ENCODE peak calls at places on chromosomes 1 and 21, in eight cellular contexts. X is fibroblast of lung; T is CD8-positive, alpha-beta T cell; F is heart left ventricle; V is trophoblast cell; U is A549; C is GM12878; N is IMR-90. W is an unnamed sample.

GRCh38 chr1:27402349-27402754 is 9.9 kb downstream of the GPR3 start:
- DNase-seq in U (no peak), V (no peak), X (peak), N (peak), F (peak), C (no peak), T (no peak), W (no peak)

GRCh38 chr1:83889707-83890106 is 109.2 kb downstream of the TTLL7 start:
- DNase-seq in C (no peak), F (no peak), X (peak), N (peak), U (no peak), T (no peak), V (no peak), W (no peak)

GRCh38 chr1:55179177-55179835 is 35.9 kb downstream of the USP24 start:
- DNase-seq in T (no peak), V (no peak), F (no peak), U (no peak), N (peak), X (no peak), C (no peak), W (no peak)

GRCh38 chr1:156140879-156141707 is 12.3 kb upstream of the SEMA4A start:
- DNase-seq in N (peak), U (no peak), X (peak), F (no peak), T (no peak), C (no peak), V (peak), W (no peak)

GRCh38 chr1:7621334-7622219 is 149.5 kb upstream of the VAMP3 start:
- DNase-seq in N (no peak), T (no peak), C (no peak), U (no peak), X (no peak), F (no peak), V (no peak), W (no peak)

GRCh38 chr1:51998007-51998406 is 7.5 kb upstream of the RAB3B start:
- DNase-seq in F (no peak), X (no peak), T (no peak), N (no peak), V (no peak), C (no peak), U (no peak), W (no peak)

GRCh38 chr1:215022723-215023122 is 59.8 kb upstream of the KCNK2 start:
- DNase-seq in V (no peak), T (no peak), X (peak), C (no peak), F (no peak), U (no peak), N (peak), W (no peak)

GRCh38 chr1:153032677-153033308 is 1.8 kb downstream of the SPRR1B start:
- DNase-seq in U (peak), T (no peak), X (peak), C (no peak), F (no peak), N (peak), V (peak), W (peak)

GRCh38 chr1:91174734-91175133 is 152.9 kb upstream of the ZNF644 start:
- DNase-seq in V (no peak), T (no peak), U (no peak), C (no peak), X (no peak), F (no peak), N (no peak), W (no peak)

GRCh38 chr1:27161594-27161993 is 6.7 kb upstream of the SLC9A1 start:
- DNase-seq in C (peak), F (no peak), V (no peak), N (no peak), X (no peak), U (no peak), T (no peak), W (peak)

GRCh38 chr1:57747818-57748217 is 324.0 kb upstream of the DAB1 start:
- DNase-seq in X (no peak), U (no peak), N (no peak), C (no peak), V (no peak), T (no peak), F (no peak), W (no peak)

GRCh38 chr1:158115126-158115525 is 65.6 kb upstream of the CD1D start:
- DNase-seq in C (no peak), N (no peak), T (no peak), V (no peak), X (no peak), U (no peak), F (no peak), W (no peak)

GRCh38 chr1:6019166-6019845 is 26.4 kb upstream of the KCNAB2 start:
- DNase-seq in X (no peak), T (no peak), N (no peak), F (no peak), U (no peak), V (no peak), C (no peak), W (no peak)

GRCh38 chr1:183210678-183211077 is 24.6 kb downstream of the LAMC2 start:
- DNase-seq in C (no peak), U (no peak), N (no peak), V (no peak), T (no peak), X (no peak), F (no peak), W (no peak)

GRCh38 chr1:15736035-15736665 is at the start of gene SLC25A34:
- DNase-seq in T (no peak), V (peak), F (peak), X (no peak), C (no peak), U (no peak), N (no peak), W (no peak)

GRCh38 chr1:232226197-232226681 is 403.7 kb downstream of the SIPA1L2 start:
- DNase-seq in U (no peak), N (peak), F (no peak), T (peak), V (no peak), X (peak), C (no peak), W (peak)

GRCh38 chr1:171865106-171865505 is 23.8 kb downstream of the DNM3 start:
- DNase-seq in T (no peak), V (no peak), N (no peak), X (no peak), C (no peak), U (no peak), F (no peak), W (no peak)

GRCh38 chr1:150555198-150555970 is 6.2 kb downstream of the ADAMTSL4 start:
- DNase-seq in N (no peak), V (no peak), F (no peak), T (no peak), X (no peak), U (no peak), C (no peak), W (no peak)

GRCh38 chr21:32359719-32360260 is 33.0 kb downstream of the URB1 start:
- DNase-seq in N (no peak), C (no peak), T (no peak), V (no peak), U (peak), X (no peak), F (no peak), W (no peak)

GRCh38 chr1:244104309-244105060 is 53.4 kb downstream of the ZBTB18 start:
- DNase-seq in T (no peak), N (peak), X (peak), C (no peak), F (no peak), V (peak), U (peak), W (no peak)

GRCh38 chr1:56125316-56125715 is 454.0 kb downstream of the PLPP3 start:
- DNase-seq in X (no peak), N (no peak), V (no peak), U (no peak), C (no peak), T (no peak), F (no peak), W (peak)

GRCh38 chr21:45937721-45938452 is 43.7 kb upstream of the COL6A1 start:
- DNase-seq in N (no peak), T (no peak), U (no peak), V (no peak), X (no peak), C (no peak), F (no peak), W (no peak)

GRCh38 chr1:113103048-113103447 is 30.1 kb downstream of the LRIG2 start:
- DNase-seq in C (no peak), V (peak), X (no peak), F (no peak), N (no peak), T (no peak), U (no peak), W (no peak)

GRCh38 chr1:16907870-16908758 is 12.3 kb downstream of the RNU1-2 start:
- DNase-seq in C (no peak), F (no peak), U (no peak), X (no peak), V (no peak), T (no peak), N (no peak), W (no peak)

GRCh38 chr1:47399138-47399840 is 16.8 kb upstream of the FOXE3 start:
- DNase-seq in U (no peak), T (no peak), C (no peak), V (no peak), N (no peak), F (no peak), X (no peak), W (no peak)

GRCh38 chr1:244583358-244583757 is 69.6 kb upstream of the DESI2 start:
- DNase-seq in U (no peak), N (no peak), T (no peak), V (no peak), F (no peak), C (no peak), X (no peak), W (no peak)

GRCh38 chr1:115781343-115781742 is 12.8 kb upstream of the CASQ2 start:
- DNase-seq in N (no peak), X (peak), C (no peak), V (no peak), U (no peak), F (no peak), T (no peak), W (peak)

GRCh38 chr1:218347316-218347712 is 2.2 kb downstream of the TGFB2 start:
- DNase-seq in V (no peak), F (no peak), N (peak), C (no peak), U (no peak), X (no peak), T (no peak), W (no peak)

GRCh38 chr1:230176871-230177411 is 109.9 kb downstream of the GALNT2 start:
- DNase-seq in U (no peak), V (no peak), F (peak), X (peak), C (no peak), N (peak), T (no peak), W (no peak)

GRCh38 chr1:182426442-182427430 is 23.2 kb upstream of the RGSL1 start:
- DNase-seq in F (no peak), N (no peak), V (no peak), C (peak), U (no peak), T (no peak), X (no peak), W (no peak)

GRCh38 chr1:36115931-36116330 is 9.1 kb downstream of the COL8A2 start:
- DNase-seq in T (no peak), V (no peak), X (no peak), U (no peak), C (no peak), N (peak), F (no peak), W (no peak)

GRCh38 chr1:20095564-20096434 is 23.5 kb downstream of the PLA2G2D start:
- DNase-seq in U (no peak), V (no peak), T (no peak), F (no peak), X (no peak), N (no peak), C (no peak), W (no peak)

GRCh38 chr1:109357673-109358072 is 40.0 kb downstream of the SORT1 start:
- DNase-seq in F (no peak), N (peak), V (no peak), C (no peak), T (no peak), X (peak), U (no peak), W (no peak)

GRCh38 chr1:18970762-18971161 is 14.3 kb upstream of the IFFO2 start:
- DNase-seq in F (no peak), C (no peak), N (no peak), V (peak), U (no peak), X (no peak), T (no peak), W (no peak)

GRCh38 chr1:65310078-65310587 is 790 bp downstream of the DNAJC6 start:
- DNase-seq in N (no peak), C (no peak), X (peak), V (no peak), U (no peak), T (no peak), F (peak), W (no peak)

GRCh38 chr1:29033829-29034466 is 89.8 kb downstream of the TMEM200B start:
- DNase-seq in V (no peak), T (no peak), X (peak), F (no peak), U (peak), N (peak), C (peak), W (no peak)

GRCh38 chr1:21903638-21904474 is 33.3 kb downstream of the HSPG2 start:
- DNase-seq in T (no peak), U (no peak), N (no peak), C (no peak), V (no peak), X (no peak), F (no peak), W (no peak)
- H3K27ac ChIP-seq in T (no peak), U (no peak), N (no peak), C (no peak), V (peak), X (no peak), F (peak), W (no peak)

GRCh38 chr1:205374205-205375078 is 17.7 kb upstream of the KLHDC8A start:
- DNase-seq in N (peak), U (peak), C (no peak), X (peak), T (no peak), F (no peak), V (no peak), W (no peak)
- H3K27ac ChIP-seq in N (no peak), U (peak), C (no peak), X (no peak), T (no peak), F (no peak), V (no peak), W (no peak)

GRCh38 chr21:42635848-42636534 is 17.4 kb upstream of the PDE9A start:
- DNase-seq in X (no peak), N (no peak), F (no peak), C (no peak), V (no peak), U (no peak), T (no peak), W (no peak)
- H3K27ac ChIP-seq in X (no peak), N (peak), F (no peak), C (no peak), V (no peak), U (no peak), T (no peak), W (peak)

DNA sequence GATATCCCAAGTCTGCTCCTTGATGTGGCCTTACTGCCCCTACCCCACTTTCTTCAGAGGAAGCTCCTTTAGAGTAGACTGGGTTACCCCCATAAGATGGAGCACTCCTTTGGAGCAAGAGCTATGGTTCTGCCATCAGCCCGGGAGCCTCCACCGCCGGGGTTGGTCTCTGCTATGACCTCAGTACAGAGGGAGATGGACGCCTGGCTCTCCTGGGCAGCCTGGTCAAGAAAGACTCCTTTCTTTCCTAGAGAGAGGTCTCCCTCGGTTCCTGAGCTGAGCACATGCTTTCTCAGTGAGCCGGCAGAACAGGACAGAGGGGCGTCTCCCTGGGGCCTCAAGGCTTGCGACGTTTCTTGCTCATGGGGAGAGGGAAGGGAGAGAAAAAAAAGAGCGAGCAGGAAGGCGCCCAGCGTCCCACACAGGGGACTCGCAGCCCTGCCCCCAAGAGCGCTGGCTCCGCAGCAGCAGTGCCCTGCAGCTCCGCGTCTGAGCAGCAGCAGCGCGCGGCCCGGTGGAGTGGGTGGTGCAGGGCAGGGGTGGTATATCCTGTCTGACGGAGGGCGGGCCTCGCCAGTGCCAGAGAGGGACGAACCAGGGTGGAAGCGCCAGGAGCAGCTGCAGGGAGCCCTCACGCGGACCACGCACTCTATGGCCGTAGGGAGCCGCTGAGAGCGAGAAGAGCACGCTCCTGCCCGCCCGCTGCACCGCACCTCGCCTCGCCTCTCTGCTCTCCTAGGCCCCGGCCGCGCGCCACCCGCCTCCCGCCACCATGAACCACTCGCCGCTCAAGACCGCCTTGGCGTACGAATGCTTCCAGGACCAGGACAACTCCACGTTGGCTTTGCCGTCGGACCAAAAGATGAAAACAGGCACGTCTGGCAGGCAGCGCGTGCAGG is at the start of gene PKP1:
- DNase-seq in T (peak), V (no peak), C (no peak), U (no peak), X (peak), F (no peak), N (peak), W (no peak)
- H3K27ac ChIP-seq in T (no peak), V (no peak), C (no peak), U (no peak), X (no peak), F (no peak), N (no peak), W (peak)

GRCh38 chr1:186811892-186812291 is 16.9 kb upstream of the PLA2G4A start:
- DNase-seq in U (no peak), F (no peak), N (no peak), C (no peak), V (no peak), X (no peak), T (no peak), W (no peak)

GRCh38 chr1:186819140-186819539 is 9.6 kb upstream of the PLA2G4A start:
- DNase-seq in C (peak), V (no peak), N (peak), F (no peak), X (peak), U (no peak), T (no peak), W (no peak)

GRCh38 chr1:186812560-186812959 is 16.2 kb upstream of the PLA2G4A start:
- DNase-seq in X (peak), C (no peak), N (peak), T (no peak), U (no peak), V (no peak), F (no peak), W (no peak)

GRCh38 chr1:186813420-186813819 is 15.3 kb upstream of the PLA2G4A start:
- DNase-seq in C (no peak), X (no peak), U (no peak), F (no peak), V (no peak), N (peak), T (no peak), W (peak)
- H3K27ac ChIP-seq in C (no peak), X (no peak), U (no peak), F (no peak), V (no peak), N (no peak), T (no peak), W (no peak)

DNA sequence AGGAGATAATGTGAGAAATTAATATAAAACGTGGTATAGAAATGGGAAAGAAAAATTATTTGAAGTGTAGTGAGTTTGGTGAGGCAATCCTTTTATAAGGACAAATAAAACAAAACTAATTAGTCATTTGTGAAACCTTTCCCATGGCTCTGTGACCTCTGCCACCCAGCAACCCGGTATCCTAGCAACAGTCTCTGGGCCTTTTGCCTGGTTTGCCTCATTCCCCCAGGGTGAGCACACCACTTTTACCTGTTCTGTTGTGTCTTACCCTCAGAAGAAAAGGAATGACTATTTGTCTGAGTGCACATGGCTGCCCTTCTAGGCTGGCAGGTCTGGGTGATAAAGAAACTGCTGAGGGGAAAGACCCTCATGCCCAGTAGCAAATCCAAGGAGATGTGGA is 21.5 kb downstream of the OVAAL start:
- DNase-seq in V (peak), U (no peak), N (peak), C (no peak), F (no peak), X (peak), T (no peak), W (peak)
- H3K27ac ChIP-seq in V (peak), U (peak), N (no peak), C (no peak), F (no peak), X (no peak), T (no peak), W (peak)

GRCh38 chr1:67441183-67441582 is 11.0 kb upstream of the SERBP1 start:
- DNase-seq in F (peak), T (no peak), N (peak), V (no peak), U (no peak), C (no peak), X (peak), W (no peak)

GRCh38 chr1:67436511-67437057 is 6.4 kb upstream of the SERBP1 start:
- DNase-seq in T (no peak), N (no peak), U (no peak), C (no peak), F (no peak), V (no peak), X (no peak), W (no peak)

GRCh38 chr1:67434491-67434890 is 4.3 kb upstream of the SERBP1 start:
- DNase-seq in N (peak), C (no peak), F (no peak), T (no peak), V (no peak), U (no peak), X (peak), W (no peak)

GRCh38 chr1:67439277-67440029 is 9.3 kb upstream of the SERBP1 start:
- DNase-seq in X (no peak), N (no peak), U (no peak), T (no peak), F (no peak), V (peak), C (no peak), W (no peak)

DNA sequence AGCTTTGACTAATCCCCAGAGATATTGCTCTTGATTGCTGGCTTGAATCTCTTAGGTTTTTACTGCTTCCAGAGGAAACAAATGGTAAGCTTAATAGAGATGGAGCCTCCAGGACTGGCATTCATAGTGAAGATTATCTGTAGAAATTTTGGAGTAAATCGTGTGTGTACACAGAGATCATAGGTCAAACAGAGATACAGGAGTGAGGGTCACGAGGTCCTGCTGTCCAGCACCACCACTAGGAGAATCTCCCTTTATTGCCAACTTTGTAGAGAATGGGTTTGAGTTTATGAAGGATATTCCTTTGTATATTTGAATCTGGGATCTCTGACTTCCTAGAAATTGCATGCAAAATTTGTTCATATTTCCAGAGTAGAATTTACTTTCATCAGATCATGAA is 7.8 kb upstream of the SERBP1 start:
- DNase-seq in U (no peak), N (no peak), T (no peak), F (no peak), V (no peak), C (no peak), X (no peak), W (no peak)
- H3K27ac ChIP-seq in U (no peak), N (no peak), T (no peak), F (no peak), V (no peak), C (no peak), X (no peak), W (no peak)

GRCh38 chr1:9689011-9689706 is 37.6 kb downstream of the PIK3CD start:
- DNase-seq in F (peak), V (peak), U (peak), T (peak), C (no peak), N (peak), X (peak), W (no peak)
- H3K27ac ChIP-seq in F (peak), V (no peak), U (peak), T (peak), C (peak), N (no peak), X (no peak), W (peak)

W was measured in epithelial cell of prostate.